ENCODE peak calls at places on chromosomes 11 and 22, in eight cellular contexts. D is GM10248; Q is fibroblast of pulmonary artery; I is NCI-H2171; M is CD8-positive, alpha-beta memory T cell; K is stimulated activated CD8-positive, alpha-beta memory T cell treated with anti-CD3 and anti-CD28 coated beads, Interleukin-15, amount 100 ng/mL, for 4 hours; Z is anterior cingulate cortex; L is CD4-positive, CD25-positive, alpha-beta regulatory T cell. T is an unnamed sample.

GRCh38 chr11:19844806-19845205 is 132.2 kb downstream of the NAV2 start:
- DNase-seq in D (no peak), Q (no peak), I (no peak), M (no peak), K (no peak), Z (no peak), L (no peak), T (no peak)

GRCh38 chr11:61513143-61513740 is 4.7 kb downstream of the LRRC10B start:
- DNase-seq in D (no peak), Q (no peak), I (peak), M (no peak), K (no peak), Z (no peak), L (no peak), T (no peak)

GRCh38 chr11:32586576-32587190 is 3.1 kb downstream of the EIF3M start:
- DNase-seq in D (no peak), Q (peak), I (no peak), M (no peak), K (no peak), Z (no peak), L (no peak), T (no peak)

GRCh38 chr11:67382481-67383136 is 9.2 kb upstream of the RAD9A start:
- DNase-seq in D (peak), Q (peak), I (peak), M (peak), K (peak), Z (peak), L (peak), T (peak)

GRCh38 chr11:86906198-86906597 is 49.0 kb downstream of the FZD4 start:
- DNase-seq in D (no peak), Q (no peak), I (no peak), M (no peak), K (no peak), Z (no peak), L (no peak), T (no peak)

GRCh38 chr22:23183107-23183698 is 2.9 kb downstream of the BCR start:
- DNase-seq in D (no peak), Q (peak), I (peak), M (no peak), K (no peak), Z (peak), L (no peak), T (no peak)

GRCh38 chr22:32327066-32327465 is 30.6 kb upstream of the RFPL3 start:
- DNase-seq in D (no peak), Q (peak), I (no peak), M (no peak), K (no peak), Z (no peak), L (no peak), T (no peak)

GRCh38 chr11:76234704-76235232 is 28.5 kb upstream of the WNT11 start:
- DNase-seq in D (peak), Q (no peak), I (no peak), M (no peak), K (no peak), Z (peak), L (no peak), T (no peak)

GRCh38 chr22:45994516-45995404 is 17.8 kb upstream of the WNT7B start:
- DNase-seq in D (peak), Q (peak), I (peak), M (peak), K (peak), Z (peak), L (peak), T (peak)

GRCh38 chr11:64934765-64935633 is 694 bp downstream of the GPHA2 start:
- DNase-seq in D (no peak), Q (no peak), I (no peak), M (no peak), K (no peak), Z (no peak), L (no peak), T (no peak)

GRCh38 chr11:46295312-46295995 is 18.0 kb downstream of the CREB3L1 start:
- DNase-seq in D (peak), Q (peak), I (peak), M (peak), K (peak), Z (peak), L (peak), T (peak)

GRCh38 chr11:57330029-57330428 is 5.3 kb upstream of the TNKS1BP1 start:
- DNase-seq in D (no peak), Q (no peak), I (no peak), M (peak), K (no peak), Z (no peak), L (no peak), T (no peak)

GRCh38 chr11:127493330-127493729 is 492.8 kb upstream of the KIRREL3 start:
- DNase-seq in D (no peak), Q (no peak), I (no peak), M (no peak), K (no peak), Z (no peak), L (no peak), T (no peak)

GRCh38 chr22:42747701-42748513 is 27.2 kb upstream of the A4GALT start:
- DNase-seq in D (no peak), Q (peak), I (peak), M (no peak), K (no peak), Z (no peak), L (no peak), T (no peak)

GRCh38 chr11:41307371-41308080 is 151.9 kb downstream of the LRRC4C start:
- DNase-seq in D (no peak), Q (no peak), I (no peak), M (peak), K (no peak), Z (no peak), L (no peak), T (no peak)

GRCh38 chr11:45102810-45103621 is 43.4 kb upstream of the PRDM11 start:
- DNase-seq in D (peak), Q (peak), I (peak), M (peak), K (peak), Z (peak), L (peak), T (peak)

GRCh38 chr22:26428515-26429457 is at the start of gene ASPHD2:
- DNase-seq in D (peak), Q (peak), I (peak), M (peak), K (peak), Z (peak), L (peak), T (peak)

GRCh38 chr11:64755681-64756361 is 4.0 kb downstream of the PYGM start:
- DNase-seq in D (peak), Q (no peak), I (no peak), M (peak), K (no peak), Z (no peak), L (no peak), T (no peak)

GRCh38 chr11:123303924-123304323 is 108.9 kb upstream of the CLMP start:
- DNase-seq in D (no peak), Q (no peak), I (no peak), M (no peak), K (no peak), Z (no peak), L (no peak), T (peak)

GRCh38 chr11:75689861-75690641 is 21.2 kb upstream of the MAP6 start:
- DNase-seq in D (peak), Q (no peak), I (no peak), M (no peak), K (no peak), Z (no peak), L (no peak), T (no peak)

GRCh38 chr11:103354656-103355055 is 245.4 kb downstream of the DYNC2H1 start:
- DNase-seq in D (no peak), Q (no peak), I (no peak), M (no peak), K (no peak), Z (no peak), L (no peak), T (no peak)

GRCh38 chr11:79414644-79415317 is 26.0 kb downstream of the TENM4 start:
- DNase-seq in D (no peak), Q (peak), I (no peak), M (no peak), K (no peak), Z (no peak), L (no peak), T (no peak)

GRCh38 chr11:119975561-119976152 is 162.3 kb downstream of the TRIM29 start:
- DNase-seq in D (no peak), Q (no peak), I (peak), M (no peak), K (no peak), Z (peak), L (no peak), T (no peak)

GRCh38 chr11:123250811-123251655 is 56.0 kb upstream of the CLMP start:
- DNase-seq in D (no peak), Q (no peak), I (no peak), M (no peak), K (no peak), Z (no peak), L (no peak), T (no peak)

GRCh38 chr11:108019870-108020540 is 11.3 kb downstream of the CUL5 start:
- DNase-seq in D (no peak), Q (peak), I (no peak), M (no peak), K (no peak), Z (no peak), L (no peak), T (no peak)

GRCh38 chr11:133922078-133922870 is 34.5 kb downstream of the IGSF9B start:
- DNase-seq in D (no peak), Q (no peak), I (no peak), M (no peak), K (no peak), Z (no peak), L (no peak), T (no peak)